ENCODE peak calls at places on chromosomes 11 and 22, in eight cellular contexts. Z is epithelial cell of esophagus, N is astrocyte of the cerebellum, P is dorsolateral prefrontal cortex, Y is fibroblast of pulmonary artery, K is nephron progenitor cell, G is colonic mucosa, T is neural progenitor cell. E is an unnamed sample.

GRCh38 chr11:369336-370018 is at the start of gene B4GALNT4:
- DNase-seq in Z (peak; percentile 60), N (no peak), P (no peak), Y (peak; percentile 22), K (peak; percentile 75), G (no peak), T (peak; percentile 78), E (no peak)

GRCh38 chr11:20112291-20113146 is 47.8 kb downstream of the DBX1 start:
- DNase-seq in Z (peak; percentile 98), N (peak; percentile 86), P (peak; percentile 76), Y (peak; percentile 94), K (no peak), G (peak; percentile 77), T (no peak), E (peak; percentile 84)

GRCh38 chr11:19995131-19995530 is 165.1 kb downstream of the DBX1 start:
- DNase-seq in Z (peak; percentile 96), N (no peak), P (no peak), Y (peak; percentile 81), K (no peak), G (no peak), T (no peak), E (peak; percentile 35)

GRCh38 chr11:326842-327580 is 6.4 kb upstream of the IFITM3 start:
- DNase-seq in Z (no peak), N (no peak), P (no peak), Y (peak; percentile 94), K (no peak), G (peak; percentile 73), T (no peak), E (no peak)

GRCh38 chr11:96622026-96622634 is 232.3 kb downstream of the JRKL start:
- DNase-seq in Z (peak; percentile 68), N (no peak), P (no peak), Y (peak; percentile 7), K (no peak), G (no peak), T (no peak), E (no peak)

GRCh38 chr11:66328036-66328306 is 8.3 kb downstream of the RIN1 start:
- DNase-seq in Z (peak; percentile 53), N (no peak), P (no peak), Y (no peak), K (no peak), G (no peak), T (no peak), E (no peak)

GRCh38 chr11:1297576-1298473 is 11.6 kb downstream of the TOLLIP start:
- DNase-seq in Z (no peak), N (no peak), P (no peak), Y (no peak), K (no peak), G (no peak), T (no peak), E (no peak)

GRCh38 chr11:70854201-70854600 is 398.2 kb downstream of the SHANK2 start:
- DNase-seq in Z (no peak), N (no peak), P (no peak), Y (no peak), K (no peak), G (no peak), T (no peak), E (no peak)

GRCh38 chr11:824292-824880 is 3.3 kb upstream of the CRACR2B start:
- DNase-seq in Z (no peak), N (no peak), P (peak; percentile 72), Y (no peak), K (no peak), G (peak; percentile 81), T (no peak), E (no peak)

GRCh38 chr11:64774144-64774543 is 4.2 kb downstream of the SF1 start:
- DNase-seq in Z (no peak), N (no peak), P (no peak), Y (no peak), K (no peak), G (no peak), T (no peak), E (no peak)

GRCh38 chr11:99351620-99352019 is 330.9 kb downstream of the CNTN5 start:
- DNase-seq in Z (no peak), N (peak; percentile 29), P (no peak), Y (peak; percentile 57), K (no peak), G (no peak), T (no peak), E (no peak)

GRCh38 chr11:117924631-117925170 is 4.5 kb downstream of the TMPRSS13 start:
- DNase-seq in Z (no peak), N (no peak), P (no peak), Y (no peak), K (no peak), G (no peak), T (no peak), E (no peak)

GRCh38 chr11:13120691-13121090 is 111.6 kb downstream of the RASSF10 start:
- DNase-seq in Z (peak; percentile 92), N (no peak), P (no peak), Y (peak; percentile 40), K (no peak), G (no peak), T (no peak), E (no peak)

GRCh38 chr11:66478823-66479740 is 1.2 kb upstream of the DPP3 start:
- DNase-seq in Z (peak; percentile 48), N (no peak), P (no peak), Y (peak; percentile 37), K (peak; percentile 45), G (peak; percentile 55), T (peak; percentile 60), E (peak; percentile 42)

GRCh38 chr11:111367411-111368284 is 11.4 kb downstream of the POU2AF1 start:
- DNase-seq in Z (peak; percentile 43), N (no peak), P (no peak), Y (no peak), K (no peak), G (no peak), T (no peak), E (no peak)

DNA sequence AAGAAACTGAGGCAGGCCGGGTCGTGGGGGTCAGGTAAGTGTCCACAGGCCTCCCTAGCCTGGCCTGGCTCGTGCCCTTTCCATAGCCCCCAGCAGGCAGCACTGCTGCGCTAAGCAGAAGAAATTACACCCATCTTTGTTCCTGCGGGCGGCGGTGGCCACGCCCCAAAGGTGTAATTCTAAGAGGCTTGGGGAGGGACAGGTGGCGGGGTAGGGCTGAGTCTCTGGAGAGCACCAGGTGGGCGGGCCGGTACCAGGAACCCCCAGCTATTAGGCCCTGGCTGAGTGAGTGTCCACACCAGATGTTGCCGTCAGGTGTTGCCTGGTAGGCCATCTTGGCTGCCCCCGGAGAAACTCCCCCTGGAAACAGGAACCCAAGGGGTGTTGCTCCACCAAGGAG is 12.3 kb upstream of the ARAP1 start:
- DNase-seq in Z (no peak), N (no peak), P (no peak), Y (no peak), K (no peak), G (peak; percentile 82), T (peak; percentile 33), E (no peak)
- TF ChIP-seq CTCF in Z (peak; percentile 20), N (no peak), P (no peak), Y (no peak), K (no peak), G (peak; percentile 43), T (peak; percentile 24), E (no peak)

DNA sequence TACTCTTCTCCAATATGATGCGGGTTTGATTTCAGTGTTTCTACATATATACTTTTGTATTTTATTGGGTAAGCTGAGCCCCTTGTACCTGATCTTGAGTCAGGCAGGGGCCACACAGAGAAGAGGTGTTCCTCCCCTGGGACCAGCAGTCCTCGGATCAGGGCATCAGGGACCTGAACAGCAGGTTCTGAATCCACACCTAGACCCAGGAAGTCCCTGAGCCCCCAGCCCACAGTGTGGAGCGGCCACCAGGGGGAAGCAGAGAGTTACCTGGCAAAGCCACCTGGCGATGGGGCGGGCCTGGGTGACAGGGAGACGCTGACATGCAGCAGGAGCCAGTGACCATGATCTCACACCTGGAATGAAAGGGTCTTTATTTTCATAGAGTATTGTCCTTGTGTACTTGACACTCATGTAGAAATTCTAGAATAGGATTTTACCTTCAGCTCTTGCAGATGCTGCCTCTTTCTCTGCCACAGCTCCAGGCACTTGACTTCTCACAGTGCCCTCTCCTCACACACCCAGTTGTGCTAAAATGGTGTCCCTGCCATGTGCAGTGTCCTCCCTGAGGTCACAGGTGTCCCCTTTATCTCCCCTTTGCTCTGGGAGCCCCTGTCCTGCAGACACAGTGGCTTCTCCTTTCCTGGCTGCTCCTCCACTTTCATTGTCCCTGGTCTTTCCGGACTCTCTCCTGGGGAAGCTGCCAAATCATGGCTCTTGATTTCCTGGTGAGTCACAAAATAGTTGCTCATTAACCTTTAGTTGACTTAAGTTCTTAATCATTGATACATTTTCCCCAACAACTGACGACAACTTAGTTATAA is 48.5 kb downstream of the GGTLC2 start:
- DNase-seq in Z (peak; percentile 13), N (no peak), P (no peak), Y (peak; percentile 72), K (peak; percentile 73), G (peak; percentile 84), T (peak; percentile 55), E (peak; percentile 97)
- TF ChIP-seq CTCF in Z (peak; percentile 65), N (peak; percentile 50), P (peak; percentile 12), Y (peak; percentile 59), K (peak; percentile 48), G (peak; percentile 89), T (peak; percentile 61), E (peak; percentile 96)

GRCh38 chr11:113114452-113115027 is 153.3 kb downstream of the NCAM1 start:
- DNase-seq in Z (peak; percentile 60), N (peak; percentile 20), P (peak; percentile 77), Y (peak; percentile 68), K (peak; percentile 51), G (peak; percentile 25), T (peak; percentile 73), E (peak; percentile 46)
- TF ChIP-seq CTCF in Z (peak; percentile 86), N (peak; percentile 94), P (peak; percentile 83), Y (peak; percentile 90), K (peak; percentile 69), G (peak; percentile 51), T (peak; percentile 76), E (peak; percentile 43)

GRCh38 chr11:84097186-84097585 is 811.0 kb upstream of the CCDC90B start:
- DNase-seq in Z (no peak), N (no peak), P (no peak), Y (peak; percentile 4), K (no peak), G (no peak), T (no peak), E (no peak)

GRCh38 chr11:84089072-84090057 is 803.2 kb upstream of the CCDC90B start:
- DNase-seq in Z (peak; percentile 1), N (no peak), P (no peak), Y (peak; percentile 11), K (no peak), G (no peak), T (no peak), E (no peak)

DNA sequence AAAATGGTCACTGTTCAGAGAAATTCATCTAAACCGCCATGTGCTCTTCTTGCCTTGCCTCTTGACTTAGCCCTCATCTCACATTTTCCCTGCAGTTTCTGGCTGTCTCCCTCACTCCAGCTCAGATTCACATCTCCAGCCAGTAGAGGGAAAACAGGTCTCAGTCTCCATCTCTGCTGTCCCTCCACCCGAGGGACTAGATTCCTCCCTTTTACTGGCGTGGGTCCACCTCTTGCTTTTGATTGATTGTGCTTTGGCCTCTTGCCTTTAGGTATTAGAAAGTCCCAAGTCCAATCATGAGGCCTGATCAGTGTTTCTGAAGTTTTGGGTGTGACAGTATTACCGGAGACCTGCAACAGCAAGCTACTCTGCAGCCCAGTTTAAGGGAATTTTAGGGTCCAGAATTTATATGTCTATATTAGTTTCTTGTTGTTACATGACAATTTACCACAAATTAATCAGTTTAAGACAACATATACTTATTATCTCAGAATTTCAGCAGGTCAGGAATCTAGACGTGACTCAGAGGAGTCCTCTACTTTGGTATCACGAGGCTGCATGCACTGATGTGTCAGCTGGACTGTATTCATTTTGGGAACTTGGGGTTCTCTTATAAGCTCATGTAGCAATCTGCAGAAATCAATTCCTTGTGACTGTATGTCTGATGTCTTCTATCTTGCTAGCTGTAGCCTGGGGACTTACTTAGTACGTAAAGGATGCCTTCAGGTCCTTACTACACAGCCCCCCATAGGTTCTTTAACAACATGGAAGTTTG is 805.2 kb upstream of the CCDC90B start:
- DNase-seq in Z (no peak), N (no peak), P (no peak), Y (no peak), K (no peak), G (no peak), T (no peak), E (no peak)
- TF ChIP-seq CTCF in Z (no peak), N (no peak), P (no peak), Y (no peak), K (no peak), G (no peak), T (no peak), E (no peak)

E was measured in Calu3.